ENCODE peak calls at places on chromosomes 16 and 17, in four cellular contexts. Q is RWPE2, L is BJ, K is fibroblast of mammary gland. A is an unnamed sample.

GRCh38 chr17:50261051-50261915 is 13.0 kb upstream of the TMEM92 start:
- DNase-seq in K (no peak), Q (peak; percentile 43), L (no peak), A (peak; percentile 43)

GRCh38 chr16:48291303-48291702 is 44.0 kb upstream of the ABCC11 start:
- DNase-seq in Q (no peak), L (no peak), K (no peak), A (no peak)

GRCh38 chr17:17538417-17539391 is 42.5 kb upstream of the RASD1 start:
- DNase-seq in Q (no peak), K (no peak), L (no peak), A (no peak)

GRCh38 chr17:44518032-44518431 is 14.8 kb upstream of the GPATCH8 start:
- DNase-seq in K (peak; percentile 59), Q (no peak), L (no peak), A (no peak)

GRCh38 chr17:79808763-79809529 is 12.1 kb upstream of the CBX8 start:
- DNase-seq in Q (no peak), K (no peak), L (no peak), A (no peak)

GRCh38 chr17:76944477-76944876 is 76.3 kb downstream of the MGAT5B start:
- DNase-seq in K (no peak), L (no peak), Q (no peak), A (no peak)

GRCh38 chr16:13982446-13982845 is 62.5 kb downstream of the ERCC4 start:
- DNase-seq in K (no peak), L (no peak), Q (no peak), A (no peak)

GRCh38 chr17:55587608-55588139 is 76.4 kb upstream of the SMIM36 start:
- DNase-seq in K (peak; percentile 92), Q (no peak), L (no peak), A (peak; percentile 74)

GRCh38 chr17:44587339-44587738 is 30.1 kb downstream of the FZD2 start:
- DNase-seq in Q (peak; percentile 84), L (peak; percentile 85), K (peak; percentile 83), A (peak; percentile 88)

GRCh38 chr17:13244511-13244910 is 226.7 kb upstream of the ELAC2 start:
- DNase-seq in Q (no peak), L (no peak), K (peak; percentile 73), A (no peak)

GRCh38 chr17:39213852-39214251 is 11.9 kb downstream of the STAC2 start:
- DNase-seq in Q (no peak), K (no peak), L (no peak), A (no peak)

GRCh38 chr17:29369831-29370735 is 20.1 kb upstream of the TAOK1 start:
- DNase-seq in Q (no peak), K (peak; percentile 84), L (no peak), A (peak; percentile 70)

GRCh38 chr17:80317706-80317980 is 57.0 kb downstream of the RNF213 start:
- DNase-seq in K (no peak), Q (no peak), L (no peak), A (no peak)

GRCh38 chr16:51816929-51817328 is 665.9 kb upstream of the SALL1 start:
- DNase-seq in Q (no peak), K (peak; percentile 19), L (no peak), A (no peak)

GRCh38 chr16:11064202-11064540 is 119.8 kb downstream of the CLEC16A start:
- DNase-seq in K (no peak), L (no peak), Q (peak; percentile 34), A (no peak)

GRCh38 chr16:386641-387156 is 4.9 kb upstream of the PGAP6 start:
- DNase-seq in L (no peak), Q (no peak), K (no peak), A (no peak)

GRCh38 chr16:2150418-2151187 is 2.2 kb downstream of the RAB26 start:
- DNase-seq in K (peak; percentile 73), Q (peak; percentile 74), L (no peak), A (no peak)

GRCh38 chr17:65064452-65065019 is 8.0 kb upstream of the GNA13 start:
- DNase-seq in L (no peak), K (peak; percentile 57), Q (peak; percentile 87), A (no peak)

GRCh38 chr16:1863681-1864460 is 8.1 kb downstream of the MEIOB start:
- DNase-seq in L (no peak), Q (no peak), K (peak; percentile 55), A (no peak)

GRCh38 chr17:42414782-42415409 is 8.2 kb downstream of the CAVIN1 start:
- DNase-seq in L (no peak), K (no peak), Q (no peak), A (no peak)

GRCh38 chr16:84495506-84495905 is 9.0 kb downstream of the MEAK7 start:
- DNase-seq in K (no peak), L (no peak), Q (peak; percentile 23), A (no peak)

GRCh38 chr17:12765544-12765943 is 23.8 kb upstream of the ARHGAP44 start:
- DNase-seq in K (peak; percentile 93), L (no peak), Q (no peak), A (peak; percentile 68)

GRCh38 chr16:82111944-82112343 is 58.1 kb downstream of the MPHOSPH6 start:
- DNase-seq in K (no peak), L (no peak), Q (no peak), A (no peak)

GRCh38 chr16:82580293-82580900 is 46.4 kb upstream of the CDH13 start:
- DNase-seq in K (peak; percentile 18), L (no peak), Q (no peak), A (no peak)

GRCh38 chr17:9228408-9229159 is 207.3 kb downstream of the NTN1 start:
- DNase-seq in L (no peak), Q (no peak), K (peak; percentile 97), A (no peak)

GRCh38 chr17:44308865-44309264 is 464 bp downstream of the RUNDC3A start:
- DNase-seq in L (no peak), K (no peak), Q (no peak), A (no peak)

GRCh38 chr16:6891486-6891885 is 441.2 kb upstream of the RBFOX1 start:
- DNase-seq in Q (no peak), L (no peak), K (no peak), A (no peak)

GRCh38 chr17:2481760-2482159 is 29.9 kb downstream of the METTL16 start:
- DNase-seq in Q (no peak), L (no peak), K (no peak), A (no peak)

GRCh38 chr16:56238188-56238587 is 46.9 kb downstream of the GNAO1 start:
- DNase-seq in L (no peak), Q (no peak), K (no peak), A (no peak)

GRCh38 chr17:3890082-3890892 is 2.6 kb downstream of the CAMKK1 start:
- DNase-seq in Q (peak; percentile 86), K (peak; percentile 96), L (peak; percentile 65), A (peak; percentile 89)

GRCh38 chr17:67082110-67082509 is 37.8 kb downstream of the CACNG1 start:
- DNase-seq in L (no peak), K (no peak), Q (no peak), A (no peak)

GRCh38 chr17:45314761-45315549 is 1.9 kb downstream of the MAP3K14 start:
- DNase-seq in K (no peak), L (no peak), Q (no peak), A (no peak)

GRCh38 chr16:51409001-51409675 is 258.1 kb upstream of the SALL1 start:
- DNase-seq in Q (no peak), K (peak; percentile 89), L (no peak), A (no peak)

GRCh38 chr16:21224800-21225199 is 8.7 kb upstream of the ANKS4B start:
- DNase-seq in Q (no peak), L (no peak), K (no peak), A (no peak)

GRCh38 chr17:2056221-2057129 is 1.6 kb downstream of the HIC1 start:
- DNase-seq in L (no peak), Q (no peak), K (no peak), A (no peak)

GRCh38 chr16:66137853-66138252 is 228.6 kb upstream of the CDH5 start:
- DNase-seq in L (no peak), Q (no peak), K (no peak), A (no peak)

GRCh38 chr16:30740364-30741251 is 7.6 kb upstream of the PHKG2 start:
- DNase-seq in L (peak; percentile 22), K (peak; percentile 93), Q (peak; percentile 97), A (peak; percentile 90)

GRCh38 chr16:5042574-5043171 is 8.9 kb upstream of the NAGPA start:
- DNase-seq in K (peak; percentile 49), L (no peak), Q (peak; percentile 25), A (no peak)

GRCh38 chr16:583470-583814 is 6.4 kb upstream of the RAB40C start:
- DNase-seq in K (no peak), Q (no peak), L (no peak), A (no peak)

GRCh38 chr17:33335491-33336173 is 42.5 kb upstream of the ASIC2 start:
- DNase-seq in K (no peak), L (no peak), Q (no peak), A (no peak)
- TF ChIP-seq CTCF in K (no peak), L (no peak), Q (no peak), A (no peak)

GRCh38 chr16:73122604-73123386 is 74.9 kb upstream of the ZFHX3 start:
- DNase-seq in Q (no peak), L (no peak), K (peak; percentile 24), A (peak; percentile 65)
- TF ChIP-seq CTCF in Q (no peak), L (no peak), K (no peak), A (no peak)

DNA sequence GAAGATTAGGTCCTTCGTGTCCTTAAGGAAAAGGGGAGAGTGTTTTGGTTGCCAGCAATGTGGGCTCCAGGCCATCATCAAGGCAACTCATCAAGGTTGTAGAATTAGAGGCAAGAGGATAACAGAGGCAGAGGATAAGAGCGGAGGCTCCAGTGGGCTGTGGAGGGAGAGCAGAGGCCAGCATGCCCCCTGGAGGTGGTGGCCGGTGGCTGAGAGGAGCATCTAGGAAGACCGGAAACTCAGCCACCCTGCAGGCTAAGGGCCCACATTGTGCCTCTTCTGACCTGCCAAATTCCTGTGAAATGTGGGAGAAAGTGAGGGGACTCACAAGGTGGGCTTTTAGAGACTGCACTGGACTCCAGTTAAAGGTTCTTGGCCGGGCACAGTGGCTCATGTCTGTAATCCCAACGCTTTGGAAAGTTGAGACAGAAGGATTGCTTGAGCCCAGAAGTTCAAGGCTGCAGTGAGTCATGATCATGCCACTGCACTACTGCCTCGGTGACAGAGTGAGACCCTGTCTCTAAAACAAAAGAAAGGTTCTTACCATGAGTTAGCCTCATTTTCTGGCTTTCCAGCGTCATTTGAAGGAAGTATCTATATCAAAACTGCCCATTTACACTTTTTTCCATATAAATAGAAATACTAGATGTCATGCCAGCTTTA is 62.7 kb upstream of the ADORA2B start:
- DNase-seq in Q (no peak), K (no peak), L (no peak), A (no peak)
- TF ChIP-seq CTCF in Q (no peak), K (no peak), L (peak; percentile 2), A (no peak)

DNA sequence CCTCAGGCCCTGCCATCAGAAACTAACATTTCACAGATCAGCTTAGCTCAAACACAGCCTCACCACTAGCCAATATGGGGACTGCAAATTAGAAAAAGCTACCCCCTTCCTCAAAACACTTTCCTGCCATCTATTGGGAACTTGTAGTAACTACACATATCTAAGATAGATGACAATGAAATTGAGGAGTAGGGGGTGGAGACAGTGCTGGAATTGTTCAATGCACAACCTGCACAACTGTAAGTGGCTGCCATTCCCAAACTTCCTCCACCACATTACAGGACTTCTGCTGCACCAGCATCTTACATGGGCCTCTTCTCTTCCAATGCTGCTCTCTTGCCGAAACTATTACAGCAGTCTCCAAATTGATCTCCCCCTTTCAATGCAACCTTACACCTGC is 21.8 kb downstream of the AIPL1 start:
- DNase-seq in K (peak; percentile 47), L (no peak), Q (no peak), A (no peak)
- TF ChIP-seq CTCF in K (peak; percentile 54), L (peak; percentile 57), Q (peak; percentile 73), A (no peak)

GRCh38 chr17:75927286-75927922 is 13.4 kb downstream of the FBF1 start:
- DNase-seq in K (peak; percentile 23), L (no peak), Q (no peak), A (no peak)
- TF ChIP-seq CTCF in K (peak; percentile 47), L (peak; percentile 30), Q (no peak), A (peak; percentile 10)